ENCODE peak calls at places on chromosome 10, in seven cellular contexts. M, R, W, B, K, J and O are unnamed samples.

GRCh38 chr10:119817991-119818888 is 54.4 kb downstream of the MCMBP start:
- DNase-seq in R (peak), K (peak), B (peak), M (peak), J (no peak), W (peak), O (peak)

GRCh38 chr10:70598857-70599295 is 3.7 kb downstream of the PRF1 start:
- DNase-seq in W (no peak), J (no peak), R (no peak), M (peak), B (no peak), K (no peak), O (no peak)

GRCh38 chr10:8315619-8316021 is 261.1 kb downstream of the GATA3 start:
- DNase-seq in B (no peak), K (no peak), R (no peak), J (no peak), W (no peak), M (no peak), O (no peak)

GRCh38 chr10:22180724-22181123 is 37.1 kb downstream of the EBLN1 start:
- DNase-seq in M (no peak), B (no peak), W (no peak), J (no peak), R (no peak), K (no peak), O (no peak)

GRCh38 chr10:70958396-70958795 is 70.0 kb upstream of the PCBD1 start:
- DNase-seq in B (no peak), M (no peak), W (peak), K (no peak), J (no peak), R (no peak), O (peak)

GRCh38 chr10:13634207-13634606 is 47.4 kb downstream of the PRPF18 start:
- DNase-seq in J (no peak), W (no peak), K (no peak), M (no peak), B (peak), R (no peak), O (peak)

GRCh38 chr10:29748109-29748650 is 113.4 kb upstream of the SVIL start:
- DNase-seq in M (no peak), B (no peak), J (no peak), W (no peak), K (no peak), R (no peak), O (no peak)

GRCh38 chr10:80090120-80090519 is 11.7 kb downstream of the TMEM254 start:
- DNase-seq in K (no peak), W (no peak), B (no peak), R (no peak), J (no peak), M (no peak), O (no peak)

GRCh38 chr10:6171891-6172354 is 30.8 kb upstream of the PFKFB3 start:
- DNase-seq in R (no peak), M (no peak), K (peak), W (peak), J (no peak), B (peak), O (peak)

GRCh38 chr10:12414278-12414988 is 65.1 kb downstream of the CAMK1D start:
- DNase-seq in J (no peak), B (no peak), K (no peak), R (no peak), M (no peak), W (no peak), O (no peak)

GRCh38 chr10:76036962-76037361 is 605.5 kb downstream of the LRMDA start:
- DNase-seq in B (no peak), J (no peak), R (no peak), K (no peak), M (no peak), W (no peak), O (no peak)

GRCh38 chr10:43259248-43259980 is 7.5 kb downstream of the RASGEF1A start:
- DNase-seq in J (no peak), K (no peak), W (peak), R (no peak), M (no peak), B (no peak), O (no peak)

GRCh38 chr10:126524526-126524925 is 136.2 kb upstream of the ADAM12 start:
- DNase-seq in J (no peak), B (no peak), K (no peak), M (no peak), R (no peak), W (no peak), O (no peak)

GRCh38 chr10:72162978-72163377 is 52.8 kb upstream of the ANAPC16 start:
- DNase-seq in W (no peak), R (no peak), B (peak), M (no peak), J (no peak), K (no peak), O (peak)

GRCh38 chr10:130137077-130137448 is 872 bp downstream of the GLRX3 start:
- DNase-seq in J (no peak), B (peak), R (no peak), M (no peak), K (no peak), W (no peak), O (peak)

GRCh38 chr10:86755740-86756510 is 494 bp upstream of the BMPR1A start:
- DNase-seq in R (peak), M (peak), B (peak), K (peak), J (peak), W (peak), O (peak)

GRCh38 chr10:27252267-27253000 is 11.8 kb upstream of the ACBD5 start:
- DNase-seq in B (peak), W (peak), R (peak), J (peak), K (no peak), M (peak), O (peak)

GRCh38 chr10:124388476-124388822 is 30.3 kb downstream of the OAT start:
- DNase-seq in M (no peak), W (no peak), R (no peak), J (no peak), B (no peak), K (no peak), O (no peak)

GRCh38 chr10:84188815-84189214 is 5.5 kb upstream of the CDHR1 start:
- DNase-seq in B (no peak), J (no peak), R (no peak), W (peak), M (peak), K (no peak), O (no peak)

GRCh38 chr10:101574354-101574753 is 13.7 kb downstream of the POLL start:
- DNase-seq in B (no peak), M (peak), W (no peak), K (no peak), R (no peak), J (no peak), O (no peak)